ENCODE peak calls at places on chromosome 5, in seven cellular contexts. One of them, this sample, is unnamed.

GRCh38 chr5:116514521-116514920 is 60.1 kb downstream of the SEMA6A start:
- DNase-seq in HepG2: no peak
- DNase-seq in esophagus squamous epithelium: no peak
- DNase-seq in Peyer's patch: no peak
- DNase-seq in spleen: no peak
- DNase-seq in A549: no peak
- DNase-seq in NB4: no peak
- DNase-seq in this sample: no peak

GRCh38 chr5:103706939-103707682 is 144.5 kb upstream of the NUDT12 start:
- DNase-seq in HepG2: no peak
- DNase-seq in spleen: no peak
- DNase-seq in Peyer's patch: no peak
- DNase-seq in A549: no peak
- DNase-seq in NB4: no peak
- DNase-seq in esophagus squamous epithelium: no peak
- DNase-seq in this sample: no peak

GRCh38 chr5:138466900-138467710 is 1.8 kb downstream of the EGR1 start:
- DNase-seq in A549: no peak
- DNase-seq in esophagus squamous epithelium: no peak
- DNase-seq in spleen: peak
- DNase-seq in HepG2: no peak
- DNase-seq in NB4: no peak
- DNase-seq in Peyer's patch: no peak
- DNase-seq in this sample: peak

GRCh38 chr5:94863951-94864350 is 245.5 kb downstream of the SLF1 start:
- DNase-seq in Peyer's patch: no peak
- DNase-seq in HepG2: no peak
- DNase-seq in spleen: no peak
- DNase-seq in A549: no peak
- DNase-seq in NB4: no peak
- DNase-seq in esophagus squamous epithelium: no peak
- DNase-seq in this sample: no peak

GRCh38 chr5:91468643-91469422 is 85.7 kb upstream of the ARRDC3 start:
- DNase-seq in A549: no peak
- DNase-seq in Peyer's patch: no peak
- DNase-seq in HepG2: no peak
- DNase-seq in spleen: no peak
- DNase-seq in esophagus squamous epithelium: no peak
- DNase-seq in NB4: peak
- DNase-seq in this sample: no peak

GRCh38 chr5:51829691-51830090 is 446.4 kb downstream of the ISL1 start:
- DNase-seq in HepG2: no peak
- DNase-seq in spleen: no peak
- DNase-seq in NB4: no peak
- DNase-seq in A549: no peak
- DNase-seq in Peyer's patch: no peak
- DNase-seq in esophagus squamous epithelium: no peak
- DNase-seq in this sample: no peak

GRCh38 chr5:72369301-72370079 is 49.3 kb downstream of the PTCD2 start:
- DNase-seq in HepG2: no peak
- DNase-seq in spleen: no peak
- DNase-seq in esophagus squamous epithelium: no peak
- DNase-seq in Peyer's patch: no peak
- DNase-seq in NB4: no peak
- DNase-seq in A549: no peak
- DNase-seq in this sample: no peak

GRCh38 chr5:65034782-65035181 is 266.1 kb downstream of the CWC27 start:
- DNase-seq in NB4: no peak
- DNase-seq in HepG2: no peak
- DNase-seq in spleen: peak
- DNase-seq in Peyer's patch: peak
- DNase-seq in esophagus squamous epithelium: no peak
- DNase-seq in A549: no peak
- DNase-seq in this sample: no peak

GRCh38 chr5:176578391-176578808 is 29.3 kb downstream of the CDHR2 start:
- DNase-seq in NB4: peak
- DNase-seq in esophagus squamous epithelium: no peak
- DNase-seq in Peyer's patch: peak
- DNase-seq in HepG2: peak
- DNase-seq in spleen: no peak
- DNase-seq in A549: peak
- DNase-seq in this sample: peak

GRCh38 chr5:78328585-78329173 is 31.7 kb upstream of the SCAMP1 start:
- DNase-seq in NB4: peak
- DNase-seq in spleen: no peak
- DNase-seq in HepG2: no peak
- DNase-seq in A549: no peak
- DNase-seq in esophagus squamous epithelium: no peak
- DNase-seq in Peyer's patch: no peak
- DNase-seq in this sample: no peak

GRCh38 chr5:127867006-127867788 is 164.0 kb downstream of the CCDC192 start:
- DNase-seq in NB4: peak
- DNase-seq in HepG2: no peak
- DNase-seq in esophagus squamous epithelium: no peak
- DNase-seq in spleen: no peak
- DNase-seq in A549: no peak
- DNase-seq in Peyer's patch: peak
- DNase-seq in this sample: no peak

GRCh38 chr5:66436721-66437120 is 159.5 kb upstream of the MAST4 start:
- DNase-seq in A549: no peak
- DNase-seq in NB4: peak
- DNase-seq in spleen: no peak
- DNase-seq in Peyer's patch: no peak
- DNase-seq in esophagus squamous epithelium: no peak
- DNase-seq in HepG2: peak
- DNase-seq in this sample: no peak

GRCh38 chr5:98463222-98463621 is 310.2 kb upstream of the RGMB start:
- DNase-seq in A549: no peak
- DNase-seq in HepG2: no peak
- DNase-seq in NB4: no peak
- DNase-seq in spleen: no peak
- DNase-seq in Peyer's patch: no peak
- DNase-seq in esophagus squamous epithelium: no peak
- DNase-seq in this sample: no peak

GRCh38 chr5:98458726-98459125 is 314.7 kb upstream of the RGMB start:
- DNase-seq in HepG2: no peak
- DNase-seq in Peyer's patch: no peak
- DNase-seq in NB4: no peak
- DNase-seq in esophagus squamous epithelium: no peak
- DNase-seq in spleen: no peak
- DNase-seq in A549: no peak
- DNase-seq in this sample: no peak

GRCh38 chr5:98463676-98464075 is 309.8 kb upstream of the RGMB start:
- DNase-seq in spleen: no peak
- DNase-seq in NB4: no peak
- DNase-seq in Peyer's patch: no peak
- DNase-seq in esophagus squamous epithelium: no peak
- DNase-seq in A549: no peak
- DNase-seq in HepG2: no peak
- DNase-seq in this sample: no peak

GRCh38 chr5:98460536-98460935 is 312.9 kb upstream of the RGMB start:
- DNase-seq in NB4: no peak
- DNase-seq in esophagus squamous epithelium: no peak
- DNase-seq in Peyer's patch: no peak
- DNase-seq in A549: no peak
- DNase-seq in HepG2: no peak
- DNase-seq in spleen: no peak
- DNase-seq in this sample: no peak

DNA sequence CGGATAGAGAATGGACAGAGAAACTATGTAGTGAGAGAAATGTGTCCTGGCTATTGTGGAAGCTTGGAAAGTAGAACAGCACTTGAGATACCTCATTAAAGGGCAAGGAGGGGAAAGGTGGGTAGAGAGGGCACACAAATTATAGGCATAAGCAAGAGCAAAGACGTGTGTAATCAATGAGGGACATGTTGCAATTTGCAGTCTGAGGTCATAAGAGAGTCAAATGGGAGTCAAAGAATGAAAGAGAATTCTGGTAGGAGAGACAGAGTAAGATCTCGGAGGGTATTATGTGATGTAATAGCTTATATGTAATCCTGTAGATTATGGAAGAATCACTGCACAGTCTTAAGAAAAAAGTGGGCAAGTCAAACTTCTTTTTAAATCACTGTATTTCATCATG is 312.0 kb upstream of the RGMB start:
- DNase-seq in HepG2: no peak
- DNase-seq in A549: no peak
- DNase-seq in esophagus squamous epithelium: no peak
- DNase-seq in Peyer's patch: no peak
- DNase-seq in NB4: no peak
- DNase-seq in spleen: no peak
- DNase-seq in this sample: no peak
- TF ChIP-seq POLR2A in HepG2: no peak
- TF ChIP-seq POLR2A in A549: no peak
- TF ChIP-seq POLR2A in esophagus squamous epithelium: no peak
- TF ChIP-seq POLR2A in Peyer's patch: no peak
- TF ChIP-seq POLR2A in NB4: no peak
- TF ChIP-seq POLR2A in spleen: no peak
- TF ChIP-seq POLR2A in this sample: no peak

GRCh38 chr5:129094924-129095797 is 612 bp downstream of the ISOC1 start:
- DNase-seq in spleen: peak
- DNase-seq in NB4: peak
- DNase-seq in Peyer's patch: peak
- DNase-seq in HepG2: peak
- DNase-seq in esophagus squamous epithelium: peak
- DNase-seq in A549: peak
- DNase-seq in this sample: peak
- TF ChIP-seq POLR2A in spleen: no peak
- TF ChIP-seq POLR2A in NB4: no peak
- TF ChIP-seq POLR2A in Peyer's patch: peak
- TF ChIP-seq POLR2A in HepG2: peak
- TF ChIP-seq POLR2A in esophagus squamous epithelium: no peak
- TF ChIP-seq POLR2A in A549: no peak
- TF ChIP-seq POLR2A in this sample: peak

DNA sequence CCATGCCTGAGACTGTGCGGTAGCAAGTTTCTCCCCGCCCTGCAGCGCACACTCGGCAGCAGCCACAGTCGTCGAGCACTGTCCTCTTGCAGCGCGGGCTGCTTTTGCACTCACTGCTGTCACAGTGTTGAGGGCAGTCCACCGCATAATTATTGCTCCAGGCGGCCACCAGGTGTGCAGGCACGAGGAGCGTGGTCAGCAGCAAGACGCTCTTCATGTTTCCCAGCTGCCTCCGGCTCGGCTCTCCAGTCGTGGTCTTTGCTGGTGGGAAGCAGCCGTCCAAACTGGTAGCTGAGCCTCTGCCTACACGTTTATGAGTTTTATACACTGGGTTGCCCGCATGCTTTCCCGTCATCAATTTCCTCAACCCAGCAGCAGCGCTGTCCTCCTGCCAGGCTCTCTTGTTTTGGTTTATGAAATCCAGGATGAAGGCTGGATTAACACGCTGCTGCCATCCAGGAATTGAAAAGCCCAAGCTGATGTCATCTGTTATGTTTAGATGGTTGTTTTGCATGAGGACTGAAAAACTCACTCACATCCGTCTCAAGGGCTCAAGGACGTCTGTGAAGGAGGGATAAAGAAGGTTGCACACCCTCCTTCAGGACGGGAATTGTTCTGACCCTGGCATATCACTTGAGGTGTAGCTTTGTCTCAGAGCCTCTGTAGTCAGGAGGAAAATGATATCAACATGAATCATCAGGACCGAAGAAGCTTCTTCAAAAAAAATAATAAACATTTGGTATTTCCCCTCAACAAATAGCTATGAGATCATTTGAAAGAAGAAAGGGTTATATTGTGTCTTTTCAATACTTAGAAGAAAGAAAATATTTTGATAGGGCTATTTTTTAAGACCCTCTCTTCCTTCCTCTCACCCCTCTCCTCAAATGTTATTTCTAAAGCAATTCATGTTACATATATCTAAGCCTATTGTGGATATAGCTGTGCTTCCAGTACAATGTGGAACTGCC is at the start of gene ESM1:
- DNase-seq in A549: no peak
- DNase-seq in spleen: peak
- DNase-seq in esophagus squamous epithelium: no peak
- DNase-seq in NB4: no peak
- DNase-seq in Peyer's patch: no peak
- DNase-seq in HepG2: no peak
- DNase-seq in this sample: no peak
- TF ChIP-seq POLR2A in A549: no peak
- TF ChIP-seq POLR2A in spleen: no peak
- TF ChIP-seq POLR2A in esophagus squamous epithelium: no peak
- TF ChIP-seq POLR2A in NB4: no peak
- TF ChIP-seq POLR2A in Peyer's patch: no peak
- TF ChIP-seq POLR2A in HepG2: no peak
- TF ChIP-seq POLR2A in this sample: no peak

GRCh38 chr5:50441479-50441815 is 359 bp upstream of the EMB start:
- DNase-seq in esophagus squamous epithelium: no peak
- DNase-seq in HepG2: no peak
- DNase-seq in NB4: no peak
- DNase-seq in A549: no peak
- DNase-seq in spleen: no peak
- DNase-seq in Peyer's patch: no peak
- DNase-seq in this sample: no peak

GRCh38 chr5:50445281-50445949 is 4.3 kb upstream of the EMB start:
- DNase-seq in spleen: no peak
- DNase-seq in esophagus squamous epithelium: no peak
- DNase-seq in A549: no peak
- DNase-seq in NB4: peak
- DNase-seq in Peyer's patch: peak
- DNase-seq in HepG2: no peak
- DNase-seq in this sample: no peak

GRCh38 chr5:50435131-50435530 is 6.0 kb downstream of the EMB start:
- DNase-seq in esophagus squamous epithelium: no peak
- DNase-seq in spleen: no peak
- DNase-seq in HepG2: no peak
- DNase-seq in Peyer's patch: no peak
- DNase-seq in A549: no peak
- DNase-seq in NB4: no peak
- DNase-seq in this sample: no peak

GRCh38 chr5:50439221-50439620 is 1.9 kb downstream of the EMB start:
- DNase-seq in esophagus squamous epithelium: no peak
- DNase-seq in A549: no peak
- DNase-seq in spleen: no peak
- DNase-seq in Peyer's patch: no peak
- DNase-seq in HepG2: no peak
- DNase-seq in NB4: no peak
- DNase-seq in this sample: no peak

GRCh38 chr5:50440651-50441478 is at the start of gene EMB:
- DNase-seq in spleen: peak
- DNase-seq in A549: peak
- DNase-seq in esophagus squamous epithelium: peak
- DNase-seq in Peyer's patch: peak
- DNase-seq in HepG2: no peak
- DNase-seq in NB4: peak
- DNase-seq in this sample: peak
- TF ChIP-seq POLR2A in spleen: no peak
- TF ChIP-seq POLR2A in A549: peak
- TF ChIP-seq POLR2A in esophagus squamous epithelium: peak
- TF ChIP-seq POLR2A in Peyer's patch: peak
- TF ChIP-seq POLR2A in HepG2: no peak
- TF ChIP-seq POLR2A in NB4: peak
- TF ChIP-seq POLR2A in this sample: no peak

GRCh38 chr5:148653840-148654781 is at the start of gene HTR4:
- DNase-seq in Peyer's patch: peak
- DNase-seq in A549: no peak
- DNase-seq in esophagus squamous epithelium: no peak
- DNase-seq in spleen: no peak
- DNase-seq in NB4: peak
- DNase-seq in HepG2: no peak
- DNase-seq in this sample: no peak
- TF ChIP-seq POLR2A in Peyer's patch: peak
- TF ChIP-seq POLR2A in A549: no peak
- TF ChIP-seq POLR2A in esophagus squamous epithelium: no peak
- TF ChIP-seq POLR2A in spleen: no peak
- TF ChIP-seq POLR2A in NB4: no peak
- TF ChIP-seq POLR2A in HepG2: no peak
- TF ChIP-seq POLR2A in this sample: no peak